ENCODE peak calls at places on chromosomes 1 and 21, in ten cellular contexts. M is GM13976; W is AG09319; I is iPS-NIHi11; L is cardiac muscle cell; A is immature natural killer cell; Y is amniotic stem cell; B is activated naive CD8-positive, alpha-beta T cell treated with anti-CD3 and anti-CD28 coated beads for 36 hours; P is hippocampal formation; H is psoas muscle. C is an unnamed sample.

GRCh38 chr1:59427155-59427554 is 130.3 kb downstream of the FGGY start:
- DNase-seq in M (no peak), W (no peak), I (no peak), L (no peak), A (no peak), Y (no peak), B (no peak), P (no peak), H (peak), C (no peak)

GRCh38 chr1:201503397-201504176 is 3.3 kb downstream of the CSRP1 start:
- DNase-seq in M (no peak), W (peak), I (peak), L (peak), A (no peak), Y (peak), B (no peak), P (no peak), H (no peak), C (no peak)

GRCh38 chr21:14582934-14583628 is 37.0 kb upstream of the SAMSN1 start:
- DNase-seq in M (no peak), W (no peak), I (no peak), L (no peak), A (no peak), Y (no peak), B (no peak), P (no peak), H (no peak), C (no peak)

GRCh38 chr1:205074513-205074912 is 9.7 kb downstream of the TMEM81 start:
- DNase-seq in M (peak), W (no peak), I (no peak), L (no peak), A (no peak), Y (no peak), B (no peak), P (no peak), H (no peak), C (no peak)

GRCh38 chr1:110375490-110375889 is 15.3 kb downstream of the SLC16A4 start:
- DNase-seq in M (no peak), W (no peak), I (no peak), L (peak), A (no peak), Y (no peak), B (no peak), P (no peak), H (no peak), C (no peak)

GRCh38 chr1:219542828-219543518 is 69.9 kb downstream of the ZC3H11B start:
- DNase-seq in M (no peak), W (no peak), I (no peak), L (peak), A (no peak), Y (no peak), B (no peak), P (no peak), H (no peak), C (no peak)

GRCh38 chr21:35036521-35037383 is 12.3 kb downstream of the RUNX1 start:
- DNase-seq in M (no peak), W (no peak), I (no peak), L (no peak), A (peak), Y (no peak), B (no peak), P (no peak), H (no peak), C (no peak)

GRCh38 chr1:15851251-15852035 is 3.9 kb downstream of the SPEN start:
- DNase-seq in M (no peak), W (no peak), I (no peak), L (no peak), A (no peak), Y (no peak), B (no peak), P (no peak), H (no peak), C (no peak)

GRCh38 chr1:162670928-162671663 is 38.8 kb downstream of the DDR2 start:
- DNase-seq in M (no peak), W (no peak), I (no peak), L (peak), A (no peak), Y (peak), B (no peak), P (no peak), H (no peak), C (no peak)

GRCh38 chr1:153752561-153753195 is 22.5 kb upstream of the SLC27A3 start:
- DNase-seq in M (no peak), W (no peak), I (no peak), L (peak), A (no peak), Y (no peak), B (no peak), P (no peak), H (no peak), C (no peak)

GRCh38 chr1:198701250-198701649 is 62.4 kb downstream of the PTPRC start:
- DNase-seq in M (no peak), W (no peak), I (no peak), L (no peak), A (no peak), Y (no peak), B (no peak), P (no peak), H (no peak), C (no peak)

GRCh38 chr1:174007846-174008245 is 14.3 kb downstream of the RC3H1 start:
- DNase-seq in M (no peak), W (no peak), I (no peak), L (no peak), A (no peak), Y (no peak), B (no peak), P (no peak), H (no peak), C (no peak)

GRCh38 chr1:94993931-94994645 is 67.2 kb upstream of the CNN3 start:
- DNase-seq in M (no peak), W (no peak), I (no peak), L (no peak), A (no peak), Y (no peak), B (no peak), P (no peak), H (no peak), C (no peak)

GRCh38 chr1:187654635-187655034 is 825.9 kb downstream of the PLA2G4A start:
- DNase-seq in M (no peak), W (no peak), I (no peak), L (no peak), A (no peak), Y (no peak), B (no peak), P (no peak), H (no peak), C (no peak)

C was measured in Right ventricle myocardium inferior.